ENCODE peak calls at places on chromosome 9, in nine cellular contexts. M, X, Z, U, G, S, T, A and D are unnamed samples.

GRCh38 chr9:3385871-3386270 is 139.9 kb downstream of the RFX3 start:
- DNase-seq in M (no peak), Z (no peak), S (no peak), A (no peak), T (no peak), U (no peak), X (no peak), G (no peak), D (peak; percentile 71)

GRCh38 chr9:96044401-96044800 is 168.9 kb downstream of the ERCC6L2 start:
- DNase-seq in U (no peak), T (no peak), A (no peak), S (no peak), M (no peak), G (no peak), Z (no peak), X (no peak), D (no peak)

GRCh38 chr9:91711755-91712591 is 238.1 kb downstream of the ROR2 start:
- DNase-seq in X (peak; percentile 86), M (peak; percentile 2), Z (no peak), U (no peak), T (no peak), S (no peak), G (no peak), A (no peak), D (peak; percentile 92)

GRCh38 chr9:123225374-123225813 is 43.0 kb downstream of the STRBP start:
- DNase-seq in G (no peak), Z (peak; percentile 46), U (peak; percentile 35), X (peak; percentile 69), M (peak; percentile 72), A (no peak), T (no peak), S (no peak), D (peak; percentile 81)

GRCh38 chr9:104608336-104608735 is 2.9 kb upstream of the OR13C2 start:
- DNase-seq in T (no peak), X (no peak), Z (no peak), S (no peak), U (no peak), M (no peak), G (no peak), A (no peak), D (no peak)

GRCh38 chr9:104872959-104873850 is 54.8 kb downstream of the ABCA1 start:
- DNase-seq in G (peak; percentile 61), T (no peak), S (no peak), A (no peak), U (peak; percentile 96), M (peak; percentile 95), X (no peak), Z (peak; percentile 49), D (no peak)

GRCh38 chr9:108860764-108861163 is 1.3 kb upstream of the ACTL7A start:
- DNase-seq in M (no peak), T (no peak), A (no peak), G (no peak), S (no peak), X (no peak), U (no peak), Z (no peak), D (no peak)

GRCh38 chr9:99172129-99173091 is 49.3 kb downstream of the ALG2 start:
- DNase-seq in X (no peak), G (no peak), A (no peak), M (no peak), S (no peak), Z (no peak), U (no peak), T (no peak), D (no peak)

GRCh38 chr9:93575706-93576295 is 583 bp upstream of the PHF2 start:
- DNase-seq in S (peak; percentile 86), T (peak; percentile 86), G (peak; percentile 60), M (peak; percentile 36), U (peak; percentile 26), Z (no peak), A (no peak), X (peak; percentile 76), D (peak; percentile 73)

GRCh38 chr9:4558599-4558998 is 68.3 kb downstream of the SLC1A1 start:
- DNase-seq in M (no peak), Z (no peak), X (no peak), T (no peak), G (no peak), S (no peak), A (no peak), U (no peak), D (no peak)

GRCh38 chr9:2307480-2307879 is 292.3 kb downstream of the SMARCA2 start:
- DNase-seq in T (no peak), S (no peak), A (no peak), U (peak; percentile 48), M (peak; percentile 9), G (no peak), X (no peak), Z (peak; percentile 29), D (no peak)

GRCh38 chr9:8078641-8079140 is 279.1 kb upstream of the DMAC1 start:
- DNase-seq in Z (no peak), M (no peak), U (no peak), G (no peak), S (no peak), A (no peak), T (no peak), X (no peak), D (no peak)

GRCh38 chr9:105385372-105385985 is 62.4 kb upstream of the FSD1L start:
- DNase-seq in X (peak; percentile 49), M (peak; percentile 25), U (no peak), G (peak; percentile 54), T (no peak), A (no peak), S (no peak), Z (no peak), D (peak; percentile 52)

GRCh38 chr9:134526798-134527492 is 114.7 kb upstream of the COL5A1 start:
- DNase-seq in T (no peak), S (peak; percentile 62), A (no peak), X (no peak), U (no peak), Z (no peak), G (peak; percentile 20), M (no peak), D (no peak)

GRCh38 chr9:121398374-121398773 is 28.3 kb upstream of the STOM start:
- DNase-seq in M (peak; percentile 91), U (peak; percentile 98), G (no peak), X (no peak), S (no peak), T (no peak), Z (peak; percentile 99), A (no peak), D (no peak)

GRCh38 chr9:77512876-77513275 is 135.2 kb downstream of the GNA14 start:
- DNase-seq in S (no peak), U (no peak), A (no peak), Z (no peak), T (no peak), G (no peak), X (no peak), M (no peak), D (no peak)

GRCh38 chr9:137800196-137801022 is 77.2 kb upstream of the CACNA1B start:
- DNase-seq in A (no peak), X (no peak), G (no peak), S (peak; percentile 83), U (no peak), M (no peak), Z (no peak), T (no peak), D (no peak)

GRCh38 chr9:92001244-92001643 is 51.2 kb upstream of the ROR2 start:
- DNase-seq in M (no peak), G (no peak), U (peak; percentile 59), T (no peak), S (no peak), Z (peak; percentile 62), X (no peak), A (no peak), D (no peak)

GRCh38 chr9:131613921-131614320 is 68.6 kb downstream of the PRRT1B start:
- DNase-seq in M (no peak), X (no peak), G (no peak), Z (no peak), U (no peak), S (no peak), A (no peak), T (no peak), D (no peak)

GRCh38 chr9:109805054-109805453 is 25.1 kb downstream of the PALM2AKAP2 start:
- DNase-seq in G (no peak), T (no peak), U (no peak), A (no peak), S (no peak), Z (no peak), M (no peak), X (no peak), D (no peak)

GRCh38 chr9:38030658-38031057 is 38.4 kb downstream of the SHB start:
- DNase-seq in X (no peak), A (no peak), T (no peak), G (no peak), U (no peak), Z (no peak), S (no peak), M (no peak), D (peak; percentile 11)
- TF ChIP-seq CTCF in X (no peak), A (peak; percentile 42), T (no peak), G (no peak), U (no peak), Z (no peak), S (peak; percentile 13), M (no peak), D (peak; percentile 30)

DNA sequence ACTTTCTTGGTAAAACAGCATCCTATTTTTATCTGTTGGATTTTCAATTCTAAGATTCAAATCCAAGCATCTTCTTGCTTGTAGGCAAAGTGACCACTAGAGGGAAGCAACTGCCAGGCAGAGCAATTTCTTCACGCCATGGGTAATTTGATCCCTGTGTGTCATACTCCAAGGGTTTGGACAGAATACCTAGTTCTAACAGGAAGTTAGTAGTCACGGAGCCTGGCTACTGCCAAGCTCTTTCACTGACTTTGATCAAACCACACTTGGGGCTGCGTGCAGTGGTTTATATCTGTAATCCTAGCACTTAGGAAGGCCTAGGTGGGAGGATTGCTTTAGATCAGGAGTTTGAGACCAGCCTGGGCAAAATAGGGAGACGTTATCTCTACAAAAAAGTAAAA is 473.6 kb upstream of the TNC start:
- DNase-seq in U (peak; percentile 97), S (no peak), M (peak; percentile 98), T (peak; percentile 91), Z (peak; percentile 100), X (peak; percentile 38), G (peak; percentile 63), A (peak; percentile 19), D (peak; percentile 7)
- TF ChIP-seq CTCF in U (peak; percentile 91), S (peak; percentile 97), M (peak; percentile 91), T (peak; percentile 64), Z (peak; percentile 81), X (peak; percentile 45), G (peak; percentile 80), A (peak; percentile 91), D (peak; percentile 48)

DNA sequence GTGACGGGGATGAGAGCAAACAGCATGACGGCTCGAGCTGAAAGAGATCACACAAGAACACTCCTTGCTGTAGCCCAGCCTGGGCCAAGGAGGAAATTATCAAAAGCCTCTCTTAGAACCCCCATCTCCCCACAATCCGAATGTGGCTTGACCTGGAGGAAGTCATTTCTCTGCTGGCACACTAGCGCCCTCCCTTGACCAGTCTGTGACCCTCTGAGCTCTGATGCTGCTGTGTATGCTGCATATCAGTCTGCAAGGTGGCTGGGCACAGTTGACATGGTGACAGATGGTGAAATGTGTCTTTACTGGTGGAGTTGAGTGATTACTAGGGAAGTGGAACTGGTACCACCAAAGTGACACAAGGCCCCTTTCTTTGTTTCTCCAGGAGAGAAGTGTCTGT is 3.3 kb downstream of the SLC46A2 start:
- DNase-seq in X (no peak), G (no peak), Z (no peak), M (no peak), S (no peak), T (no peak), A (no peak), U (no peak), D (peak; percentile 21)
- TF ChIP-seq CTCF in X (peak; percentile 17), G (no peak), Z (no peak), M (no peak), S (peak; percentile 23), T (no peak), A (no peak), U (no peak), D (no peak)

GRCh38 chr9:35657327-35658143 is at the start of gene RMRP:
- DNase-seq in Z (peak; percentile 99), X (peak; percentile 93), A (peak; percentile 89), G (peak; percentile 97), T (peak; percentile 99), M (peak; percentile 100), U (peak; percentile 100), S (peak; percentile 100), D (peak; percentile 97)
- TF ChIP-seq CTCF in Z (peak; percentile 15), X (no peak), A (no peak), G (peak; percentile 43), T (no peak), M (no peak), U (peak; percentile 11), S (peak; percentile 57), D (no peak)